ENCODE peak calls at places on chromosomes 3 and 15, in seven cellular contexts. Y is skeletal muscle cell; D is AG09309; J is tibial artery; K is naive thymus-derived CD4-positive, alpha-beta T cell; W is brain microvascular endothelial cell; B is tibial nerve. M is an unnamed sample.

GRCh38 chr15:89139613-89140499 is 51.6 kb downstream of the ABHD2 start:
- DNase-seq in Y (no peak), D (no peak), J (no peak), K (no peak), W (peak), B (peak), M (no peak)

GRCh38 chr3:17845026-17845425 is 102.6 kb upstream of the TBC1D5 start:
- DNase-seq in Y (no peak), D (no peak), J (no peak), K (no peak), W (no peak), B (no peak), M (peak)

GRCh38 chr15:33581032-33581431 is 270.3 kb downstream of the RYR3 start:
- DNase-seq in Y (peak), D (no peak), J (no peak), K (no peak), W (peak), B (no peak), M (peak)

GRCh38 chr3:194424373-194424772 is 25.3 kb upstream of the GP5 start:
- DNase-seq in Y (no peak), D (no peak), J (no peak), K (no peak), W (no peak), B (no peak), M (no peak)

GRCh38 chr3:143224731-143225130 is 105.2 kb downstream of the CHST2 start:
- DNase-seq in Y (no peak), D (no peak), J (no peak), K (no peak), W (no peak), B (no peak), M (no peak)

GRCh38 chr15:40470423-40471104 is at the start of gene CHST14:
- DNase-seq in Y (no peak), D (no peak), J (peak), K (peak), W (peak), B (peak), M (peak)

GRCh38 chr3:141094851-141095545 is 43.9 kb downstream of the SPSB4 start:
- DNase-seq in Y (no peak), D (no peak), J (peak), K (no peak), W (peak), B (peak), M (peak)

GRCh38 chr15:82263350-82263749 is 732 bp downstream of the SAXO2 start:
- DNase-seq in Y (no peak), D (no peak), J (no peak), K (no peak), W (no peak), B (no peak), M (peak)

GRCh38 chr3:111744611-111745010 is 114.5 kb upstream of the PHLDB2 start:
- DNase-seq in Y (no peak), D (no peak), J (no peak), K (no peak), W (no peak), B (no peak), M (no peak)

GRCh38 chr3:106610362-106610997 is 741.7 kb upstream of the CBLB start:
- DNase-seq in Y (no peak), D (no peak), J (no peak), K (no peak), W (no peak), B (no peak), M (peak)

GRCh38 chr3:23041918-23042696 is 161.0 kb upstream of the UBE2E2 start:
- DNase-seq in Y (no peak), D (no peak), J (peak), K (no peak), W (peak), B (peak), M (no peak)

GRCh38 chr3:104437891-104438290 is 928.8 kb upstream of the ALCAM start:
- DNase-seq in Y (peak), D (peak), J (no peak), K (no peak), W (peak), B (no peak), M (no peak)

GRCh38 chr15:73928241-73928579 is 1.9 kb downstream of the LOXL1 start:
- DNase-seq in Y (no peak), D (no peak), J (no peak), K (no peak), W (no peak), B (no peak), M (no peak)

GRCh38 chr3:39879581-39879980 is 70.2 kb downstream of the MYRIP start:
- DNase-seq in Y (no peak), D (no peak), J (no peak), K (no peak), W (no peak), B (no peak), M (no peak)

GRCh38 chr3:165158011-165158410 is 38.2 kb downstream of the SLITRK3 start:
- DNase-seq in Y (no peak), D (no peak), J (no peak), K (no peak), W (no peak), B (no peak), M (no peak)

GRCh38 chr3:52831500-52832301 is 1.2 kb upstream of the ITIH4 start:
- DNase-seq in Y (peak), D (peak), J (peak), K (no peak), W (peak), B (peak), M (peak)

GRCh38 chr3:184332370-184333090 is 4.9 kb upstream of the FAM131A start:
- DNase-seq in Y (peak), D (peak), J (no peak), K (no peak), W (peak), B (no peak), M (peak)

GRCh38 chr3:32577174-32577573 is 6.5 kb upstream of the DYNC1LI1 start:
- DNase-seq in Y (no peak), D (no peak), J (no peak), K (no peak), W (no peak), B (no peak), M (peak)

GRCh38 chr3:107024481-107025153 is 352.6 kb upstream of the CCDC54 start:
- DNase-seq in Y (no peak), D (no peak), J (no peak), K (no peak), W (no peak), B (peak), M (no peak)

GRCh38 chr3:167940241-167940640 is 155.5 kb downstream of the GOLIM4 start:
- DNase-seq in Y (no peak), D (no peak), J (no peak), K (no peak), W (no peak), B (no peak), M (no peak)

GRCh38 chr3:142566096-142566495 is 12.4 kb downstream of the ATR start:
- DNase-seq in Y (no peak), D (no peak), J (no peak), K (no peak), W (no peak), B (no peak), M (no peak)

GRCh38 chr3:104578558-104578957 is 788.2 kb upstream of the ALCAM start:
- DNase-seq in Y (no peak), D (no peak), J (no peak), K (no peak), W (no peak), B (no peak), M (no peak)

GRCh38 chr15:56927816-56928215 is 9.4 kb downstream of the TCF12 start:
- DNase-seq in Y (no peak), D (no peak), J (no peak), K (no peak), W (no peak), B (no peak), M (no peak)

GRCh38 chr15:77974416-77975331 is 102.8 kb downstream of the TBC1D2B start:
- DNase-seq in Y (no peak), D (no peak), J (no peak), K (no peak), W (no peak), B (no peak), M (no peak)

GRCh38 chr3:73498764-73499622 is 125.7 kb downstream of the PDZRN3 start:
- DNase-seq in Y (no peak), D (no peak), J (no peak), K (no peak), W (no peak), B (no peak), M (no peak)

GRCh38 chr3:159929181-159929893 is 59.3 kb upstream of the IL12A start:
- DNase-seq in Y (peak), D (peak), J (no peak), K (no peak), W (peak), B (no peak), M (peak)

GRCh38 chr3:73637042-73637441 is 12.3 kb upstream of the PDZRN3 start:
- DNase-seq in Y (no peak), D (no peak), J (no peak), K (no peak), W (no peak), B (no peak), M (peak)

GRCh38 chr15:38991126-38991525 is 426.5 kb upstream of the RASGRP1 start:
- DNase-seq in Y (peak), D (no peak), J (peak), K (no peak), W (peak), B (no peak), M (peak)

GRCh38 chr3:56884387-56884786 is 82.6 kb upstream of the ARHGEF3 start:
- DNase-seq in Y (no peak), D (no peak), J (no peak), K (no peak), W (no peak), B (no peak), M (no peak)

GRCh38 chr3:2985479-2985878 is 124.7 kb downstream of the IL5RA start:
- DNase-seq in Y (no peak), D (no peak), J (no peak), K (no peak), W (no peak), B (no peak), M (no peak)

GRCh38 chr3:159964166-159964973 is 24.3 kb upstream of the IL12A start:
- DNase-seq in Y (peak), D (no peak), J (no peak), K (no peak), W (peak), B (no peak), M (peak)

GRCh38 chr3:147616998-147617619 is 207.9 kb downstream of the ZIC1 start:
- DNase-seq in Y (no peak), D (no peak), J (no peak), K (no peak), W (no peak), B (no peak), M (peak)

GRCh38 chr3:51696954-51697353 is 9.9 kb upstream of the GRM2 start:
- DNase-seq in Y (no peak), D (no peak), J (no peak), K (no peak), W (no peak), B (no peak), M (no peak)

GRCh38 chr3:148902173-148902791 is 37.2 kb downstream of the CPA3 start:
- DNase-seq in Y (peak), D (peak), J (no peak), K (no peak), W (no peak), B (no peak), M (peak)

DNA sequence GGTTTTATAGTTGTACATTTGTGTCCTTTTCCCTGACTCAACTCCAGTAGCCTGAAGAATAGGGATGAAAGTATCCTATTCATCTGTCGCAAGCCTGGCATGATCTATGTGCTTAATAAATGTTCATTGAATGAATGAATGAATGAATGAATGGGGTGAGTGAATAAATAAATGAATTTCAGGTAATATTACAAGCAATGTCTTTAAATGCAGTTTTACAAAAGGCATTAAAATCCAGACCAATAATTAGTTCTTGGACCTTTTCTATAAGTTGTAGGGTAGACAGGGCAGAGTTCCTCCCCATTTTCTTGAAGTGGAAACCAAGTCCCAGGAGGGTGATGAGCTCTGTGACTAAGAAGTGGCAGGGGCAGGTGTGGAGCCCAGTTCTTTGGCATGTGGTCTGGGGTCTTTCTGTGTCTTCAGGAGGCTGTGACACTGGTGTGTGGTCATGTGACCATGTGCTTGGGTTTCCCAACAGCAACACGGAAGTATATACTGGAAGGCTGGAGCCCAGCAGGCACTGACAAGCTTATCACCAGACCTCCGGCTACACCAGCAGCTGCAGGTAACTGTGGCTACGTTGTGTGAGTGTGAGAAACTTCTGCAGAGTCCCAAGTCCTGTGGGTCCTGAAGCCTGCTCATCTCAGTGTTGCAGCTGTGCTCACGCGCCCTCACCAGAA is 18.3 kb downstream of the XYLB start:
- DNase-seq in Y (no peak), D (no peak), J (no peak), K (no peak), W (no peak), B (no peak), M (no peak)
- H3K4me3 ChIP-seq in Y (no peak), D (no peak), J (no peak), K (no peak), W (no peak), B (no peak), M (no peak)

GRCh38 chr3:181717505-181717904 is 5.8 kb downstream of the SOX2 start:
- DNase-seq in Y (no peak), D (no peak), J (no peak), K (no peak), W (no peak), B (no peak), M (no peak)
- H3K4me3 ChIP-seq in Y (no peak), D (no peak), J (no peak), K (no peak), W (no peak), B (peak), M (no peak)

DNA sequence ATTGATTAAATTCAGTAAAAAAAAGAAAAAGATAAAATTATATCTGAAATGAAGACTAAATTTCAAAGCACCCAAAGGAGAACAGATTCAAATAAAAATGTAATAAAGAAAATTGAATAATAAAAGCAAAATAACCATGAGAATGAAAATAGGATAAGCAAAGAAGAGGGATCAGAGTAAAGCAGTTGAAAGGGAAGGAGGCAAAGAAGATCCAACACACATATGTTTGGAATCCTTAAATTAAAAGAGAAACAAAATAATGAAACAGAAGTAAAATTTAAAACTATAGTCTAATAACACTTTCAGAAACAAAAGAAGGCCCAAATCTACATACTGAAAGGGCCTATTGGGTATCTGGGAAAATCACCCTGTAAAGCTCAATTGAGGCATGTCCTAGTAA is 32.1 kb downstream of the HACD2 start:
- DNase-seq in Y (no peak), D (no peak), J (no peak), K (no peak), W (no peak), B (no peak), M (no peak)
- H3K4me3 ChIP-seq in Y (no peak), D (no peak), J (no peak), K (no peak), W (no peak), B (no peak), M (no peak)

GRCh38 chr15:96336045-96336642 is 5.6 kb downstream of the NR2F2 start:
- DNase-seq in Y (no peak), D (no peak), J (no peak), K (no peak), W (peak), B (peak), M (no peak)

GRCh38 chr15:96335429-96335807 is 4.9 kb downstream of the NR2F2 start:
- DNase-seq in Y (no peak), D (no peak), J (no peak), K (no peak), W (peak), B (peak), M (peak)

GRCh38 chr15:96334017-96334704 is 3.7 kb downstream of the NR2F2 start:
- DNase-seq in Y (no peak), D (no peak), J (no peak), K (no peak), W (peak), B (peak), M (no peak)

GRCh38 chr15:96333194-96334016 is 2.9 kb downstream of the NR2F2 start:
- DNase-seq in Y (no peak), D (no peak), J (peak), K (no peak), W (peak), B (peak), M (peak)

DNA sequence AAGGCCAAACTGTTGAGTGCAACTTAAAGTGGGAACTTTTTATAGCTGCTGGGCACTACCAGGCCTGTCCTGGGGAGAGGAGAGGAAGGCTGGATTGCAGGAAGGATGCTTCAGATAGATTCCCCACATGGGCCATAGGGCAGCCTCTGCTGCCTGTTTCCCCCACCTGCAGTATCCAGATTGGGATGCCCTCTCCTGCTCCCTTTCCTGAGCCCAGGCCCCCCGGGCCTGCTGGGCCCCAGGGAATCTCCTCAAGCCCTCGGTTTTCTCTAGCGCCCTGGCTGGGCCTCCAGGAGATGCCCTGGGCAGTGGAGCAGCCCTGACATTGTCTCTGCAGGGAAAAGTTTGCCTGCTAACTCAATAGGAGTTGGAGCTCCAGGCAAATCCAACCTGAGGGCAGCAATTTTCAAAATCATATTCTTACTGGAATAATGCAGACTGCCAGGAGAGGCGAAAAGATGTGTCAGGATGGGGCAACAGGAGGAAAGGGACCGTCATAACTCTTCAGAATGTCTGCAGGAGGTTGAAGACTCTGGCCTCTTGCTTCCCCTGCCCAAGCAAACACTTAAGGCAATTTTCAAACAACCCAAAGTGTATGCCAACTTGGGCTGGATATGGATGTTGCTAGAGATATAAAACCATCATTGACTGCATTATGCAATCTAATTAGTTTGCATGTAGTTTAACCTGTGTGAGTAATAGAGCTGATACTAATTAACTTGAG is 4.4 kb downstream of the NR2F2 start:
- DNase-seq in Y (no peak), D (no peak), J (no peak), K (no peak), W (peak), B (peak), M (peak)
- H3K4me3 ChIP-seq in Y (peak), D (peak), J (peak), K (no peak), W (peak), B (peak), M (peak)

GRCh38 chr15:49430046-49430445 is 7.0 kb downstream of the FGF7 start:
- DNase-seq in Y (no peak), D (no peak), J (no peak), K (no peak), W (no peak), B (no peak), M (no peak)

GRCh38 chr15:49423906-49424520 is 971 bp downstream of the FGF7 start:
- DNase-seq in Y (no peak), D (no peak), J (no peak), K (no peak), W (no peak), B (no peak), M (no peak)

GRCh38 chr15:49427369-49427768 is 4.3 kb downstream of the FGF7 start:
- DNase-seq in Y (no peak), D (no peak), J (no peak), K (no peak), W (no peak), B (no peak), M (no peak)

GRCh38 chr15:49424954-49425353 is 1.9 kb downstream of the FGF7 start:
- DNase-seq in Y (no peak), D (no peak), J (no peak), K (no peak), W (no peak), B (no peak), M (no peak)

GRCh38 chr15:49428392-49429095 is 5.5 kb downstream of the FGF7 start:
- DNase-seq in Y (peak), D (peak), J (no peak), K (no peak), W (no peak), B (peak), M (peak)
- H3K4me3 ChIP-seq in Y (no peak), D (no peak), J (peak), K (no peak), W (no peak), B (peak), M (no peak)

GRCh38 chr3:11845661-11846060 is 1.0 kb downstream of the TAMM41 start:
- DNase-seq in Y (no peak), D (no peak), J (no peak), K (no peak), W (no peak), B (no peak), M (no peak)

GRCh38 chr3:11847607-11848006 is 922 bp upstream of the TAMM41 start:
- DNase-seq in Y (no peak), D (no peak), J (no peak), K (no peak), W (no peak), B (no peak), M (no peak)

GRCh38 chr3:11844891-11845290 is 1.8 kb downstream of the TAMM41 start:
- DNase-seq in Y (no peak), D (no peak), J (no peak), K (no peak), W (no peak), B (no peak), M (no peak)

GRCh38 chr3:11846281-11847034 is at the start of gene TAMM41:
- DNase-seq in Y (peak), D (peak), J (peak), K (peak), W (peak), B (peak), M (peak)

DNA sequence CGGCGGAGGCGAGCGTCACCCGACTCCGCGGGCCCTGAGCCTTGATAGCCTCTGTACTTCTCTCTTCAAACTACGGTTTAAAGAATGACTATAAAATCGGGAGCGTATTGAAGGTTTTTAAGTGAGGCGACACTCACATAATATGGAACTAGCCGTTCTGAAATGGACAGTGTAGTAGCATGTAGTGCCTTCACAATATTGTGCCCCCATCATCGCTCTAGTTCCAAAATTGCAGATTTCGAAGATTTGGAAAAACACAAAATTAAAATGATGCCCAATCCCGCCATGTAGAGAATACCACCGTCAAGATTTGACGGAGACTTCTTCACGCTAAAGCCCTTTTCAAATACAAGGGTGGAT is 330 bp upstream of the TAMM41 start:
- DNase-seq in Y (no peak), D (no peak), J (no peak), K (no peak), W (no peak), B (no peak), M (no peak)
- H3K4me3 ChIP-seq in Y (peak), D (peak), J (peak), K (peak), W (peak), B (peak), M (peak)